ENCODE peak calls at places on chromosomes 3 and 15, in eight cellular contexts. U is right atrium auricular region, E is PC-3, Y is colonic mucosa, F is WERI-Rb-1, V is esophagus squamous epithelium, B is endodermal cell, J is GM06990. A is an unnamed sample. For H3K27me3, the result is how much of the 10 kb centered on the place peaks cover.

GRCh38 chr15:58527573-58528196 is 95.9 kb downstream of the LIPC start:
- DNase-seq in U (no peak), E (no peak), Y (no peak), F (no peak), V (no peak), B (no peak), J (no peak), A (no peak)

GRCh38 chr3:177563792-177564191 is 366.5 kb upstream of the TBL1XR1 start:
- DNase-seq in U (no peak), E (no peak), Y (no peak), F (no peak), V (no peak), B (no peak), J (no peak), A (no peak)

GRCh38 chr3:43923101-43923979 is 232.6 kb downstream of the ABHD5 start:
- DNase-seq in U (no peak), E (no peak), Y (no peak), F (no peak), V (no peak), B (no peak), J (no peak), A (no peak)

GRCh38 chr3:140186421-140186920 is 251.5 kb downstream of the CLSTN2 start:
- DNase-seq in U (no peak), E (no peak), Y (peak), F (no peak), V (no peak), B (no peak), J (no peak), A (peak)

GRCh38 chr15:68489426-68489825 is 57.5 kb upstream of the ITGA11 start:
- DNase-seq in U (no peak), E (no peak), Y (no peak), F (no peak), V (no peak), B (no peak), J (no peak), A (no peak)

GRCh38 chr3:8201886-8202285 is 299.7 kb upstream of the LMCD1 start:
- DNase-seq in U (no peak), E (peak), Y (no peak), F (no peak), V (no peak), B (no peak), J (no peak), A (no peak)

GRCh38 chr3:82133070-82133606 is 371.7 kb upstream of the GBE1 start:
- DNase-seq in U (peak), E (peak), Y (peak), F (peak), V (no peak), B (peak), J (no peak), A (peak)

GRCh38 chr15:100020181-100020580 is 286.9 kb upstream of the LYSMD4 start:
- DNase-seq in U (no peak), E (peak), Y (no peak), F (no peak), V (no peak), B (peak), J (no peak), A (no peak)

GRCh38 chr3:15667484-15667883 is 65.9 kb downstream of the BTD start:
- DNase-seq in U (no peak), E (no peak), Y (no peak), F (no peak), V (no peak), B (no peak), J (no peak), A (no peak)

GRCh38 chr3:47347217-47347801 is 33.5 kb upstream of the PTPN23 start:
- DNase-seq in U (no peak), E (no peak), Y (no peak), F (no peak), V (no peak), B (no peak), J (peak), A (peak)

GRCh38 chr3:123590685-123591450 is 6.0 kb upstream of the HACD2 start:
- DNase-seq in U (no peak), E (no peak), Y (no peak), F (no peak), V (no peak), B (no peak), J (no peak), A (no peak)

GRCh38 chr3:108662141-108662738 is 72.7 kb downstream of the DZIP3 start:
- DNase-seq in U (no peak), E (peak), Y (peak), F (peak), V (no peak), B (peak), J (peak), A (peak)

DNA sequence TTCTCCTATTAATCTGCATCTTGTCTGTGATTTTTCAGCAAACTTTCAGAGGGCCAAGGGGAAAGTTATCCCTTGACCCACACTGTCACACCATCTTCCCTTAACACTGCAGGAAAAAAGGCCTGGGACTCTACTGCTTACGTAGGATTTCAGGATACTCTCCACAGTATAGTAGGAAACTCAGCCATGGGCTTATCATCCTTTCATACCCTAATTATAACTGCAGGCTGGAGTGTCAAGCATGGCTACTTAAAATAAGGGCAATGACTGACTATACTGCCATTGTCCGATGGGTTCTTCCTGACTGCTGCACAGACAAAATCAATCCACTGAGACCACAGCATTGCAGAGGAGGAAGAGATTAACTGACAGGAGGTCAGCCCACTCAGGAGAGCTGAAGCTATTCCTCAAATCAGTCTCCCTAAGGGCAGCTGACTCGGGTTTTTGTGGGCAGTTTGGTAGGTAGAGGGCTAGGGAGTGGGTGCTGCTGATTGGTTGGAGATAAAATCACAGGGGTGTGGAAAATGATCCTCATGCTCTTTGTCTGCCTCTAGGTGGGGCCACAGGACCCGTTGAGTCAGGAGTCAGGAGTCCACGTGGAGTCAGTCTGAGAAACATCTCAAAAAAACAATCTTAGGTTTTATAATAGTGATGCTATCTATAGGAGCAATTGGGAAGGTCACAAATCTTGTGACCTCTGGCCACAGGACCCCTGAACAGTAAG is 118.2 kb upstream of the STRIT1 start:
- DNase-seq in U (no peak), E (peak), Y (no peak), F (no peak), V (no peak), B (no peak), J (no peak), A (no peak)
- TF ChIP-seq CTCF in U (no peak), E (peak), Y (no peak), F (no peak), V (no peak), B (peak), J (peak), A (no peak)

GRCh38 chr3:171458857-171459129 is 1.4 kb downstream of the TNIK start:
- DNase-seq in U (no peak), E (no peak), Y (no peak), F (no peak), V (no peak), B (peak), J (no peak), A (no peak)

GRCh38 chr3:171458056-171458856 is 1.9 kb downstream of the TNIK start:
- DNase-seq in U (no peak), E (no peak), Y (peak), F (no peak), V (no peak), B (peak), J (peak), A (no peak)

GRCh38 chr3:171455603-171456550 is 4.3 kb downstream of the TNIK start:
- DNase-seq in U (no peak), E (peak), Y (no peak), F (no peak), V (no peak), B (no peak), J (no peak), A (no peak)

GRCh38 chr3:171457263-171458055 is 2.7 kb downstream of the TNIK start:
- DNase-seq in U (no peak), E (no peak), Y (peak), F (no peak), V (no peak), B (peak), J (no peak), A (no peak)

DNA sequence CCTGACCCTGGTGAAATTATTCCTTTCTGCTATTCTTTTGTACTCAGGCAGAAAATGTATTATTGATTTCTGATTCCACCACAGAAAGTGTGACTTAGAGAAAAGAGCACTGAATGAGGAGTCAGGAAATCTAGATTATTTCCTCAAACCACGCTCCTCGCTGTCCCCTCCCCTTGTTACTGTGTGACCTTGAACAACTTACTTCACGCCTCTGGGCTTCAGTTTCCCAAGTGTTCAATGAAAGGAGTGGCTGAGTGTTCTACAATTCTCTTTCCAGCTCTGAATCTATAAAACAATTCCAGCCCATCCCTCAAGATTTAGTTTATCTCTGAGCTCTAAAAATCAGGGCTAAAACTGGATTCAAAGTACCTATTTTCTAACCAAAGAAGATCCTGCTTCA is 3.4 kb downstream of the TNIK start:
- DNase-seq in U (no peak), E (no peak), Y (no peak), F (no peak), V (no peak), B (no peak), J (no peak), A (no peak)
- H3K27me3 ChIP-seq in U (under half), E (under half), Y (under half), F (under half), V (under half), B (under half), J (under half), A (under half)

GRCh38 chr3:71503525-71504249 is 79.8 kb downstream of the FOXP1 start:
- DNase-seq in U (no peak), E (peak), Y (no peak), F (no peak), V (no peak), B (no peak), J (no peak), A (peak)
- H3K4me3 ChIP-seq in U (no peak), E (peak), Y (no peak), F (no peak), V (no peak), B (no peak), J (no peak), A (peak)

GRCh38 chr3:67381667-67382272 is 272.6 kb downstream of the SUCLG2 start:
- DNase-seq in U (no peak), E (peak), Y (no peak), F (no peak), V (no peak), B (no peak), J (no peak), A (no peak)
- TF ChIP-seq CTCF in U (peak), E (peak), Y (peak), F (peak), V (peak), B (peak), J (peak), A (peak)

GRCh38 chr15:40930430-40931299 is 1.5 kb downstream of the DLL4 start:
- DNase-seq in U (no peak), E (peak), Y (peak), F (peak), V (no peak), B (peak), J (peak), A (no peak)

GRCh38 chr15:40929730-40930429 is 740 bp downstream of the DLL4 start:
- DNase-seq in U (no peak), E (peak), Y (peak), F (peak), V (no peak), B (peak), J (no peak), A (no peak)

GRCh38 chr15:40932146-40932545 is 3.0 kb downstream of the DLL4 start:
- DNase-seq in U (no peak), E (no peak), Y (peak), F (no peak), V (no peak), B (no peak), J (no peak), A (no peak)

GRCh38 chr15:40932625-40933519 is 3.7 kb downstream of the DLL4 start:
- DNase-seq in U (no peak), E (peak), Y (peak), F (no peak), V (no peak), B (no peak), J (no peak), A (no peak)

GRCh38 chr15:40931300-40932142 is 2.4 kb downstream of the DLL4 start:
- DNase-seq in U (no peak), E (no peak), Y (peak), F (no peak), V (no peak), B (no peak), J (no peak), A (no peak)
- H3K27me3 ChIP-seq in U (under half), E (under half), Y (under half), F (under half), V (under half), B (half or more), J (under half), A (under half)

GRCh38 chr15:90376789-90377188 is 11.3 kb upstream of the IQGAP1 start:
- DNase-seq in U (no peak), E (no peak), Y (no peak), F (no peak), V (no peak), B (no peak), J (no peak), A (no peak)
- H3K4me3 ChIP-seq in U (no peak), E (no peak), Y (no peak), F (no peak), V (no peak), B (no peak), J (no peak), A (no peak)